ENCODE peak calls at places on chromosomes 12 and 14, in seven cellular contexts. D, B, U, T, E, N and C are unnamed samples.

GRCh38 chr12:94225924-94226630 is 77.7 kb downstream of the PLXNC1 start:
- DNase-seq in T (no peak), E (no peak), D (no peak), N (no peak), B (no peak), U (no peak), C (no peak)

GRCh38 chr14:93047661-93048060 is 68.1 kb downstream of the ITPK1 start:
- DNase-seq in B (no peak), U (no peak), T (no peak), E (no peak), D (no peak), N (peak; percentile 34), C (no peak)

GRCh38 chr12:29054790-29055663 is 94.1 kb upstream of the FAR2 start:
- DNase-seq in N (no peak), E (no peak), D (peak; percentile 53), U (no peak), T (peak; percentile 41), B (no peak), C (no peak)

GRCh38 chr12:46770501-46771183 is 55.2 kb downstream of the SLC38A4 start:
- DNase-seq in E (no peak), N (peak; percentile 40), T (peak; percentile 43), D (peak; percentile 76), U (no peak), B (peak; percentile 22), C (no peak)

GRCh38 chr14:38255408-38255672 is 553 bp downstream of the CLEC14A start:
- DNase-seq in E (no peak), U (no peak), B (no peak), N (no peak), D (no peak), T (no peak), C (no peak)

GRCh38 chr12:3987571-3987970 is 114.4 kb upstream of the PARP11 start:
- DNase-seq in N (no peak), D (no peak), B (no peak), U (no peak), T (no peak), E (no peak), C (no peak)

GRCh38 chr12:15838986-15839385 is 43.2 kb upstream of the STRAP start:
- DNase-seq in E (no peak), U (no peak), D (no peak), T (no peak), N (no peak), B (no peak), C (no peak)

GRCh38 chr14:45133683-45134050 is 614 bp downstream of the FKBP3 start:
- DNase-seq in D (no peak), N (no peak), E (no peak), B (no peak), T (no peak), U (no peak), C (peak; percentile 4)

GRCh38 chr14:92240658-92241057 is 82.3 kb upstream of the SLC24A4 start:
- DNase-seq in T (no peak), U (no peak), E (no peak), B (no peak), N (no peak), D (no peak), C (no peak)

GRCh38 chr12:27635349-27635972 is 60.8 kb upstream of the REP15 start:
- DNase-seq in E (peak; percentile 52), T (peak; percentile 79), D (peak; percentile 76), B (peak; percentile 74), U (no peak), N (peak; percentile 59), C (peak; percentile 31)